ENCODE peak calls at places on chromosomes 5 and 9, in four cellular contexts. H is ovary, X is endothelial cell of umbilical vein, Z is mesothelial cell of epicardium. O is an unnamed sample.

GRCh38 chr9:19375536-19375935 is 4.5 kb downstream of the RPS6 start:
- DNase-seq in X (peak; percentile 72), H (no peak), Z (no peak), O (no peak)

GRCh38 chr5:116696356-116696755 is 121.7 kb upstream of the SEMA6A start:
- DNase-seq in H (no peak), X (no peak), Z (no peak), O (no peak)

GRCh38 chr9:112169368-112169767 is 5.7 kb downstream of the SUSD1 start:
- DNase-seq in H (no peak), X (no peak), Z (no peak), O (no peak)

GRCh38 chr9:101582593-101582992 is 12.2 kb downstream of the PPP3R2 start:
- DNase-seq in X (no peak), Z (no peak), H (no peak), O (no peak)

GRCh38 chr9:127858041-127858512 is 3.6 kb upstream of the ENG start:
- DNase-seq in Z (no peak), H (peak; percentile 59), X (peak; percentile 70), O (no peak)

GRCh38 chr5:150489358-150490295 is 18.3 kb upstream of the NDST1 start:
- DNase-seq in X (no peak), Z (no peak), H (no peak), O (no peak)

GRCh38 chr5:42089705-42090104 is 164.6 kb downstream of the FBXO4 start:
- DNase-seq in X (no peak), Z (no peak), H (no peak), O (no peak)

GRCh38 chr9:87699835-87700234 is 26.1 kb upstream of the CTSL start:
- DNase-seq in Z (no peak), X (no peak), H (no peak), O (no peak)

GRCh38 chr5:10653751-10654400 is 90.0 kb downstream of the ANKRD33B start:
- DNase-seq in Z (no peak), X (no peak), H (no peak), O (no peak)

GRCh38 chr9:116279230-116279629 is 125.6 kb downstream of the PAPPA start:
- DNase-seq in Z (no peak), H (no peak), X (peak; percentile 19), O (no peak)

GRCh38 chr5:134245101-134245604 is 19.3 kb upstream of the PPP2CA start:
- DNase-seq in H (peak; percentile 63), Z (no peak), X (peak; percentile 45), O (no peak)

GRCh38 chr5:67528953-67529352 is 332.4 kb upstream of the CD180 start:
- DNase-seq in Z (no peak), X (no peak), H (no peak), O (no peak)

GRCh38 chr9:69071059-69071458 is 35.5 kb downstream of the FXN start:
- DNase-seq in H (no peak), X (no peak), Z (no peak), O (no peak)

GRCh38 chr5:14357441-14357840 is 214.3 kb downstream of the TRIO start:
- DNase-seq in H (no peak), Z (no peak), X (peak; percentile 22), O (no peak)

GRCh38 chr5:156356238-156356637 is 29.3 kb downstream of the SGCD start:
- DNase-seq in H (no peak), X (no peak), Z (no peak), O (no peak)

GRCh38 chr9:132266017-132266416 is 88.8 kb downstream of the SETX start:
- DNase-seq in Z (no peak), X (no peak), H (no peak), O (no peak)

GRCh38 chr5:134224905-134225779 is 731 bp downstream of the PPP2CA start:
- DNase-seq in X (peak; percentile 78), Z (peak; percentile 57), H (peak; percentile 78), O (peak; percentile 60)

GRCh38 chr9:101463397-101463796 is 27.8 kb upstream of the ALDOB start:
- DNase-seq in X (no peak), Z (no peak), H (no peak), O (no peak)

GRCh38 chr5:85814596-85814995 is 803.1 kb upstream of the COX7C start:
- DNase-seq in Z (no peak), H (no peak), X (no peak), O (no peak)

GRCh38 chr5:78671609-78672008 is 23.0 kb upstream of the LHFPL2 start:
- DNase-seq in Z (peak; percentile 40), X (no peak), H (peak; percentile 36), O (no peak)

GRCh38 chr9:134162926-134163373 is 1.4 kb downstream of the RNU6ATAC start:
- DNase-seq in Z (no peak), X (no peak), H (no peak), O (no peak)

GRCh38 chr5:72889324-72889723 is 66.5 kb upstream of the FCHO2 start:
- DNase-seq in Z (no peak), X (no peak), H (no peak), O (no peak)

GRCh38 chr5:7392401-7393024 is 3.4 kb upstream of the ADCY2 start:
- DNase-seq in Z (no peak), H (no peak), X (no peak), O (no peak)

GRCh38 chr5:34895641-34896419 is 19.5 kb downstream of the RAD1 start:
- DNase-seq in X (no peak), H (no peak), Z (no peak), O (no peak)

GRCh38 chr5:14958196-14958595 is 86.6 kb upstream of the ANKH start:
- DNase-seq in H (no peak), Z (no peak), X (no peak), O (no peak)

GRCh38 chr9:136268318-136268717 is 22.7 kb upstream of the QSOX2 start:
- DNase-seq in H (no peak), Z (no peak), X (no peak), O (no peak)

GRCh38 chr9:38009990-38010389 is 59.0 kb downstream of the SHB start:
- DNase-seq in H (no peak), X (no peak), Z (no peak), O (no peak)

GRCh38 chr5:102762095-102762534 is 7.0 kb downstream of the PAM start:
- DNase-seq in H (no peak), Z (no peak), X (peak; percentile 34), O (no peak)

GRCh38 chr5:58459276-58459859 is 518 bp downstream of the PLK2 start:
- DNase-seq in Z (peak; percentile 27), H (no peak), X (peak; percentile 46), O (peak; percentile 39)

GRCh38 chr9:3437031-3437430 is 88.8 kb downstream of the RFX3 start:
- DNase-seq in X (peak; percentile 8), Z (no peak), H (no peak), O (no peak)

GRCh38 chr9:19373527-19373926 is 6.5 kb downstream of the RPS6 start:
- DNase-seq in H (no peak), X (no peak), Z (no peak), O (no peak)

GRCh38 chr5:175456105-175456504 is 12.1 kb upstream of the DRD1 start:
- DNase-seq in X (no peak), H (no peak), Z (no peak), O (no peak)

DNA sequence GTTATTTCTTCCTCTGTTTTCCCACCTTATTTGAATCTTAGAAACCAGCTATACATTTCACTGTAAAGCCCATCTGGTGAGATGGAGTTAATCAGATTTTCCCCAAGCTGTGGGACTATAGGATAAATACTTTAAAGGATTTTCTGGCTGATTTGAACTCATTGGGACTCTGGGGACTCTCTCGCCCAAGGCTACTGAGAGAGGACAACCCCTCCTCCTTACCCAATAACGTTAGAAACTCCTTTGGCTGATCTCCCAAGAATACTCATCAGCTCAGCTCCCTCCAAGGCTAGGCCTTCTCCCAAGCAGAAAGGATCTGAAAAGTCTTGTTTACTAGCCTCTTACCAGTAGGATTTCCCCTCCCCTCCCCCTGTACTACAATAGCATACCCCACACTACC is 1.5 kb upstream of the GLRA1 start:
- DNase-seq in Z (no peak), X (no peak), H (no peak), O (no peak)
- TF ChIP-seq CTCF in Z (no peak), X (no peak), H (no peak), O (no peak)

GRCh38 chr5:33146916-33147315 is 293.8 kb upstream of the TARS1 start:
- DNase-seq in H (no peak), Z (no peak), X (no peak), O (no peak)
- TF ChIP-seq CTCF in H (no peak), Z (no peak), X (no peak), O (no peak)

DNA sequence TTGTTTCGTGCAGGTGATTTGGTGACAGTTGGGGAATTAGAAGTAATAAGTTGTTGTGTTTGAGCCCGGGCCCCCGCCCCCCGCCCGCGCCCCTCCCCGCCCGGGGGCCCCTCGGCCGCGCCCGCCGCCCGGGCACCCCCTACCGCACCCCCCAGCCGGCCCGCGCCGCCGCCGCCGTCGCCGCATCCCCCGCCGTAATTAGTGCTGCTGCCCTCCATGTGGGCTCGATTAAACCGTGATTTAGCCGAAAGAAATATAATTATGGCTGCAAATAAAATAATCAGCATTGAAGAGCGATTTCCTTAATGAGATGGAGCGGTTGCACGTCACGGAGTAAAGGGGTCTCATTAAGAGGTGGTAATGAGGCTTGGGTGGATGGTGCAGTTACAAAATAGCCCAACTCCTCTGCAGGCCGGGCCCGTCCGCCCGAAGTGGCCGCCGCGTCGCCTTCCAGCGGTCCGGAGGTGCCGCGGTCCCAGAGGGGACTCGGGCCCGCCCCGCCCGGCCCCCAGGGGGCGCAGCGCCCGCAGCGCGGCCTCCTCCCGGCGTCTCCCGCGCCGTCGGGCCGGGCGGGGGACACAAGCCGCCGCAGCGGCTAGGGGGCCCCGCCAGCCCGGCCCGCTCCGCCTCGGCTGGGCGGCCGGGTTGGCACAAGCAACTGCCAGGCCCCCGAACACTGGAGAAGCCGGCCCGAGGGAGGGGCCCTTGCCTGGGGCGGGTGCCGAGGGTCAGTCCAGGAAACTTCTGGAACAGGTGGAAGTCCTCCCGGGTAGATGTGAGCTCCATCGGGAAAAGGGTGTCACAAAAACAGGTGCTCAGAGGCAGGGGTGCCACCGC is 6.9 kb upstream of the OTP start:
- DNase-seq in H (no peak), Z (no peak), X (no peak), O (peak; percentile 65)
- TF ChIP-seq CTCF in H (no peak), Z (peak; percentile 53), X (peak; percentile 63), O (peak; percentile 76)

DNA sequence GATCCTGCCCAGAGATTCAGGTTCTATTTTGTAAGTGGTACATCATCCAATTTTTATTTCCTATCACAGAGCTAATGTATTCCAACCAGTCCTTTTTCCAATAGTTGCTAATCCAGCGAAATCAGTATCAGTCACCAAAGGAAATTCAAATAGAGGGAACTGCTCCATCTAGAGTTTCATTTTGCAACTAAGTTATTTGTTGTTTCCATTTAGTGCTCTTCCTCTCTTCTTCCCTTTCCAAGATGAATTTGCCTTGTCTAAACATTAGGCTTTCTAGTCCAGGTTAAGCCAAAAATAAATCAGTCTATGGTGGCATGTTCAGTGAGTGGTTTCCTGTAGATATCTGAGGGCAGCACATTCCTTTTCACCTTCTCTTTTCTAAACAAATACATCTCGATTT is 79.8 kb upstream of the SPATA31D4 start:
- DNase-seq in H (no peak), Z (no peak), X (peak; percentile 96), O (no peak)
- TF ChIP-seq CTCF in H (peak; percentile 30), Z (no peak), X (peak; percentile 14), O (peak; percentile 30)

DNA sequence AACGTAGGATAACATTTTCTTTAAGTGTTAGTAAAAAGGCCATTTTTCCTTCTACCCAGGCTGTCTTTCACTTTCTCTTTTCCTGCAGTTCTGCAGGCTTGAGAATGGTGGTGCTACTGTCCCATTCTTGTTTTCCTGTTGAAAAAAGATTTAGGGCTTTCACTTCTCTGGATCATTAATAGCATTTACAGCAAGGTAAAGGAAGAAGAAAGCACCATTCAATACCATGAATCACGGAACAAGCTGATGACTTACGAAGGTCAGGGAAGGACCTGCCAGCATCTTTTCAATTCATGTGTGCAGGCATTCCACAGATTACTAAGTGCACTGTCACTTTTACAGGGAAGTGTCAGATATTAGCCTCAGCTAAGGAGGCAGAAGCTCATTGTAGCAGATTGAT is 292.8 kb downstream of the YTHDC2 start:
- DNase-seq in X (peak; percentile 71), H (no peak), Z (no peak), O (no peak)
- TF ChIP-seq CTCF in X (peak; percentile 38), H (no peak), Z (no peak), O (peak; percentile 69)